ENCODE peak calls at places on chromosomes 13 and 19, in ten cellular contexts. H is stimulated activated CD8-positive, alpha-beta memory T cell treated with anti-CD3 and anti-CD28 coated beads, Interleukin-2, amount 100 ng/mL, for 48 hours; S is upper lobe of right lung; J is amygdala; N is activated CD4-positive, alpha-beta memory T cell treated with anti-CD3 and anti-CD28 coated beads, Interleukin-2, amount 10 ng/mL, durations not matched to agents 7 days and 5 days; Z is stimulated activated CD4-positive, alpha-beta T cell treated with anti-CD3 and anti-CD28 coated beads, Interleukin-4, amount 100 ng/mL, for 1 hour; T is mucosa of gallbladder; X is T-helper 1 cell; L is COR-L47; E is HS-27A. B is an unnamed sample.

GRCh38 chr19:49589391-49589790 is 1.6 kb upstream of the PRR12 start:
- DNase-seq in H (no peak), S (no peak), J (no peak), N (no peak), Z (no peak), T (no peak), X (no peak), L (no peak), E (no peak), B (no peak)

GRCh38 chr13:106455777-106456176 is 79.7 kb downstream of the EFNB2 start:
- DNase-seq in H (no peak), S (no peak), J (no peak), N (no peak), Z (no peak), T (no peak), X (no peak), L (no peak), E (no peak), B (no peak)

GRCh38 chr13:35724480-35724879 is 248.0 kb upstream of the MAB21L1 start:
- DNase-seq in H (no peak), S (no peak), J (no peak), N (no peak), Z (no peak), T (no peak), X (no peak), L (no peak), E (no peak), B (no peak)

GRCh38 chr19:11693505-11694499 is 44.9 kb downstream of the ZNF823 start:
- DNase-seq in H (no peak), S (no peak), J (no peak), N (no peak), Z (no peak), T (no peak), X (no peak), L (peak; percentile 51), E (no peak), B (no peak)

GRCh38 chr19:36605839-36606478 is 846 bp downstream of the ZNF382 start:
- DNase-seq in H (no peak), S (no peak), J (no peak), N (no peak), Z (no peak), T (no peak), X (no peak), L (no peak), E (no peak), B (no peak)

GRCh38 chr19:8150178-8150865 is 930 bp upstream of the FBN3 start:
- DNase-seq in H (no peak), S (no peak), J (no peak), N (no peak), Z (no peak), T (no peak), X (no peak), L (no peak), E (no peak), B (no peak)

GRCh38 chr13:31067416-31068118 is 94.1 kb downstream of the HSPH1 start:
- DNase-seq in H (no peak), S (no peak), J (peak; percentile 31), N (no peak), Z (no peak), T (no peak), X (no peak), L (no peak), E (no peak), B (no peak)

GRCh38 chr19:57664269-57665127 is 4.2 kb upstream of the ZSCAN4 start:
- DNase-seq in H (no peak), S (peak; percentile 65), J (peak; percentile 9), N (no peak), Z (no peak), T (peak; percentile 22), X (no peak), L (no peak), E (peak; percentile 26), B (peak; percentile 80)

GRCh38 chr19:14006766-14007562 is 844 bp upstream of the RFX1 start:
- DNase-seq in H (peak; percentile 69), S (peak; percentile 94), J (no peak), N (no peak), Z (no peak), T (no peak), X (no peak), L (peak; percentile 94), E (no peak), B (peak; percentile 96)

GRCh38 chr13:113275387-113275786 is 21.7 kb upstream of the LAMP1 start:
- DNase-seq in H (no peak), S (no peak), J (no peak), N (peak; percentile 28), Z (peak; percentile 28), T (peak; percentile 49), X (no peak), L (peak; percentile 50), E (peak; percentile 5), B (no peak)

GRCh38 chr13:113155982-113156655 is 2.3 kb upstream of the PROZ start:
- DNase-seq in H (no peak), S (no peak), J (no peak), N (peak; percentile 7), Z (no peak), T (no peak), X (no peak), L (no peak), E (no peak), B (no peak)

GRCh38 chr19:53571339-53571738 is 33.4 kb downstream of the ZNF331 start:
- DNase-seq in H (no peak), S (peak; percentile 26), J (no peak), N (no peak), Z (no peak), T (no peak), X (no peak), L (no peak), E (no peak), B (peak; percentile 9)

B was measured in kidney.